ENCODE peak calls at places on chromosomes 6 and 20, in seven cellular contexts. W is GM12878, C is germinal center, G is Caki2, O is NCI-H748 treated with DMSO at 0.1 percent for 48 hours, R is HCT116, I is H4. A is an unnamed sample.

GRCh38 chr20:1526896-1527295 is 30.6 kb downstream of the SIRPD start:
- DNase-seq in C (no peak), G (no peak), W (no peak), R (no peak), I (no peak), O (no peak), A (no peak)

GRCh38 chr20:62494537-62494936 is 18.7 kb upstream of the GATA5 start:
- DNase-seq in O (no peak), R (no peak), C (peak; percentile 66), I (no peak), W (no peak), G (no peak), A (no peak)

GRCh38 chr6:41922154-41922553 is 855 bp downstream of the BYSL start:
- DNase-seq in G (no peak), W (no peak), O (no peak), C (no peak), I (no peak), R (no peak), A (no peak)

GRCh38 chr6:35694462-35694861 is 5.7 kb upstream of the FKBP5 start:
- DNase-seq in G (peak; percentile 25), W (no peak), C (no peak), O (no peak), I (no peak), R (peak; percentile 24), A (no peak)

GRCh38 chr20:37345339-37346231 is at the start of gene SRC:
- DNase-seq in G (peak; percentile 89), I (peak; percentile 45), W (no peak), C (peak; percentile 62), O (peak; percentile 24), R (no peak), A (peak; percentile 84)

GRCh38 chr20:39829713-39830112 is 859.3 kb downstream of the MAFB start:
- DNase-seq in W (peak; percentile 72), R (no peak), O (no peak), G (no peak), I (no peak), C (peak; percentile 37), A (no peak)

GRCh38 chr6:125913864-125914351 is 42.7 kb upstream of the HINT3 start:
- DNase-seq in O (no peak), R (peak; percentile 82), I (peak; percentile 93), G (peak; percentile 80), W (no peak), C (no peak), A (no peak)

GRCh38 chr6:157314705-157315321 is 8.5 kb downstream of the TMEM242 start:
- DNase-seq in O (no peak), C (peak; percentile 65), I (peak; percentile 60), W (peak; percentile 42), R (peak; percentile 58), G (peak; percentile 35), A (no peak)

GRCh38 chr20:20731000-20731944 is 18.8 kb upstream of the RALGAPA2 start:
- DNase-seq in G (no peak), I (peak; percentile 35), W (no peak), R (no peak), O (no peak), C (no peak), A (no peak)

A was measured in pancreas.